ENCODE peak calls at places on chromosomes 2 and 18, in eight cellular contexts. B is activated effector memory CD4-positive, alpha-beta T cell treated with anti-CD3 and anti-CD28 coated beads, Interleukin-2, amount 50 U/mL, for 16 hours; G is RPMI7951; A is effector CD4-positive, alpha-beta T cell; O is T1000; Q is GM10248; P is T-helper 9 cell; H is GM19239. V is an unnamed sample.

GRCh38 chr18:36601316-36601715 is 227.5 kb downstream of the TPGS2 start:
- DNase-seq in P (no peak), G (peak), A (no peak), H (no peak), Q (no peak), B (no peak), O (no peak), V (no peak)

GRCh38 chr2:174711206-174711605 is 53.1 kb downstream of the CHRNA1 start:
- DNase-seq in A (no peak), Q (no peak), P (no peak), H (no peak), B (no peak), G (no peak), O (no peak), V (no peak)

GRCh38 chr2:138948070-138948539 is 167.9 kb upstream of the NXPH2 start:
- DNase-seq in H (no peak), A (no peak), B (no peak), G (peak), Q (peak), P (no peak), O (peak), V (peak)

GRCh38 chr2:178928077-178928476 is 120.9 kb upstream of the TTN start:
- DNase-seq in G (no peak), A (no peak), O (no peak), H (no peak), B (no peak), P (no peak), Q (peak), V (no peak)

GRCh38 chr2:9658972-9659371 is 28.2 kb upstream of the YWHAQ start:
- DNase-seq in Q (no peak), P (no peak), B (no peak), A (no peak), H (no peak), G (peak), O (peak), V (no peak)

GRCh38 chr2:67633212-67633856 is 236.2 kb downstream of the ETAA1 start:
- DNase-seq in H (no peak), P (no peak), O (no peak), Q (no peak), A (no peak), B (no peak), G (no peak), V (no peak)

GRCh38 chr2:233221378-233222063 is 30.0 kb upstream of the ATG16L1 start:
- DNase-seq in Q (no peak), O (no peak), G (peak), B (no peak), A (no peak), P (no peak), H (no peak), V (no peak)

GRCh38 chr2:219461669-219462068 is 27.0 kb downstream of the SPEG start:
- DNase-seq in G (no peak), Q (no peak), B (no peak), H (no peak), O (no peak), A (no peak), P (no peak), V (no peak)

GRCh38 chr2:54639609-54640008 is 83.9 kb upstream of the EML6 start:
- DNase-seq in P (no peak), Q (no peak), G (peak), O (no peak), B (no peak), A (no peak), H (no peak), V (no peak)

GRCh38 chr2:189834059-189834458 is 49.8 kb downstream of the PMS1 start:
- DNase-seq in O (no peak), B (no peak), H (no peak), G (no peak), Q (no peak), A (no peak), P (no peak), V (no peak)

GRCh38 chr2:73984203-73984921 is at the start of gene TET3:
- DNase-seq in B (peak), P (peak), H (peak), O (peak), Q (peak), A (no peak), G (peak), V (peak)

GRCh38 chr2:191333911-191334357 is 88.7 kb downstream of the MYO1B start:
- DNase-seq in H (no peak), P (no peak), Q (no peak), O (peak), A (no peak), B (no peak), G (peak), V (no peak)

GRCh38 chr2:136246086-136246669 is 128.2 kb upstream of the CXCR4 start:
- DNase-seq in P (no peak), A (no peak), O (no peak), H (no peak), Q (peak), G (peak), B (no peak), V (no peak)

GRCh38 chr2:173288561-173288960 is 66.1 kb upstream of the CDCA7 start:
- DNase-seq in Q (no peak), H (no peak), A (no peak), O (peak), G (peak), P (no peak), B (no peak), V (no peak)

GRCh38 chr2:33291278-33292013 is 185.0 kb upstream of the RASGRP3 start:
- DNase-seq in G (peak), O (no peak), Q (no peak), B (no peak), H (no peak), A (no peak), P (no peak), V (no peak)

GRCh38 chr2:27086090-27086721 is 366 bp upstream of the KHK start:
- DNase-seq in O (peak), P (peak), H (peak), A (peak), G (peak), B (peak), Q (peak), V (peak)

GRCh38 chr18:9849407-9849961 is 36.3 kb upstream of the TXNDC2 start:
- DNase-seq in G (peak), Q (no peak), O (no peak), B (no peak), A (no peak), H (no peak), P (no peak), V (no peak)

GRCh38 chr2:32825291-32825712 is 121.5 kb upstream of the LTBP1 start:
- DNase-seq in A (no peak), Q (no peak), H (no peak), G (peak), P (no peak), O (no peak), B (no peak), V (no peak)

GRCh38 chr2:16626497-16626896 is 39.1 kb downstream of the CYRIA start:
- DNase-seq in G (no peak), Q (no peak), P (no peak), A (no peak), B (no peak), O (no peak), H (no peak), V (no peak)

GRCh38 chr18:58978916-58979315 is 114.2 kb downstream of the ZNF532 start:
- DNase-seq in P (no peak), G (no peak), Q (no peak), B (no peak), H (no peak), O (no peak), A (no peak), V (no peak)

GRCh38 chr2:216690451-216691209 is 4.7 kb downstream of the IGFBP5 start:
- DNase-seq in B (no peak), P (no peak), A (no peak), G (peak), O (no peak), Q (no peak), H (no peak), V (no peak)

GRCh38 chr2:160921401-160921964 is 238.7 kb upstream of the TANK start:
- DNase-seq in Q (no peak), B (no peak), A (no peak), O (no peak), G (no peak), P (no peak), H (no peak), V (no peak)

GRCh38 chr18:31454066-31454708 is 6.6 kb downstream of the DSG3 start:
- DNase-seq in O (peak), B (no peak), H (no peak), A (no peak), P (no peak), G (peak), Q (no peak), V (no peak)

GRCh38 chr18:76490701-76491171 is 4.3 kb downstream of the ZNF516 start:
- DNase-seq in P (no peak), A (peak), O (no peak), G (no peak), Q (peak), B (peak), H (no peak), V (peak)

GRCh38 chr2:25309402-25309801 is 32.3 kb downstream of the DNMT3A start:
- DNase-seq in O (no peak), A (peak), G (peak), P (peak), H (peak), B (peak), Q (peak), V (peak)

GRCh38 chr2:24710806-24711205 is 82.4 kb downstream of the PTRHD1 start:
- DNase-seq in P (no peak), O (no peak), A (no peak), B (no peak), H (no peak), G (no peak), Q (no peak), V (no peak)

GRCh38 chr2:128488429-128488828 is 169.8 kb upstream of the HS6ST1 start:
- DNase-seq in O (no peak), A (no peak), H (no peak), P (no peak), Q (no peak), G (no peak), B (no peak), V (no peak)

GRCh38 chr2:212892193-212892592 is 259.2 kb downstream of the IKZF2 start:
- DNase-seq in A (no peak), B (no peak), H (no peak), O (no peak), Q (no peak), G (peak), P (no peak), V (no peak)

GRCh38 chr2:119810039-119810630 is 50.4 kb downstream of the PTPN4 start:
- DNase-seq in H (no peak), Q (no peak), O (no peak), B (no peak), A (no peak), G (no peak), P (no peak), V (no peak)

GRCh38 chr2:23745726-23746105 is 181.2 kb downstream of the ATAD2B start:
- DNase-seq in O (no peak), H (no peak), P (no peak), Q (peak), A (no peak), B (no peak), G (peak), V (peak)

GRCh38 chr2:607172-607571 is 70.0 kb downstream of the TMEM18 start:
- DNase-seq in H (no peak), B (no peak), A (no peak), O (no peak), G (no peak), P (no peak), Q (no peak), V (no peak)

GRCh38 chr2:237408280-237408679 is 5.7 kb downstream of the COL6A3 start:
- DNase-seq in O (no peak), B (no peak), A (no peak), Q (no peak), H (no peak), P (no peak), G (peak), V (no peak)

GRCh38 chr18:68438983-68439382 is 275.9 kb downstream of the TMX3 start:
- DNase-seq in Q (no peak), G (peak), H (no peak), O (no peak), A (no peak), P (no peak), B (no peak), V (no peak)